ENCODE peak calls at places on chromosomes 3 and 15, in seven cellular contexts. One of them, this sample, is unnamed.

GRCh38 chr3:27657871-27658270 is 64.3 kb downstream of the EOMES start:
- DNase-seq in dorsolateral prefrontal cortex: no peak
- DNase-seq in activated gamma-delta T cell treated with Interleukin-2 at 50 U/mL for 16 hours: no peak
- DNase-seq in endothelial cell: no peak
- DNase-seq in NCI-H146: no peak
- DNase-seq in RWPE1: no peak
- DNase-seq in CD8-positive, alpha-beta T cell: no peak
- DNase-seq in this sample: peak; percentile 66

GRCh38 chr15:50685191-50685975 is 1.2 kb downstream of the TRPM7 start:
- DNase-seq in dorsolateral prefrontal cortex: no peak
- DNase-seq in activated gamma-delta T cell treated with Interleukin-2 at 50 U/mL for 16 hours: no peak
- DNase-seq in endothelial cell: no peak
- DNase-seq in NCI-H146: no peak
- DNase-seq in RWPE1: no peak
- DNase-seq in CD8-positive, alpha-beta T cell: no peak
- DNase-seq in this sample: no peak

GRCh38 chr3:12178091-12178820 is 19.5 kb upstream of the TIMP4 start:
- DNase-seq in dorsolateral prefrontal cortex: no peak
- DNase-seq in activated gamma-delta T cell treated with Interleukin-2 at 50 U/mL for 16 hours: no peak
- DNase-seq in endothelial cell: no peak
- DNase-seq in NCI-H146: no peak
- DNase-seq in RWPE1: no peak
- DNase-seq in CD8-positive, alpha-beta T cell: no peak
- DNase-seq in this sample: peak; percentile 52

GRCh38 chr3:27532931-27533607 is 48.9 kb upstream of the SLC4A7 start:
- DNase-seq in dorsolateral prefrontal cortex: no peak
- DNase-seq in activated gamma-delta T cell treated with Interleukin-2 at 50 U/mL for 16 hours: no peak
- DNase-seq in endothelial cell: no peak
- DNase-seq in NCI-H146: no peak
- DNase-seq in RWPE1: peak; percentile 19
- DNase-seq in CD8-positive, alpha-beta T cell: no peak
- DNase-seq in this sample: peak; percentile 92

GRCh38 chr15:50880651-50881114 is 27.8 kb upstream of the AP4E1 start:
- DNase-seq in dorsolateral prefrontal cortex: no peak
- DNase-seq in activated gamma-delta T cell treated with Interleukin-2 at 50 U/mL for 16 hours: no peak
- DNase-seq in endothelial cell: no peak
- DNase-seq in NCI-H146: no peak
- DNase-seq in RWPE1: no peak
- DNase-seq in CD8-positive, alpha-beta T cell: no peak
- DNase-seq in this sample: peak; percentile 74

GRCh38 chr15:99708563-99708962 is 24.7 kb downstream of the LYSMD4 start:
- DNase-seq in dorsolateral prefrontal cortex: no peak
- DNase-seq in activated gamma-delta T cell treated with Interleukin-2 at 50 U/mL for 16 hours: no peak
- DNase-seq in endothelial cell: no peak
- DNase-seq in NCI-H146: no peak
- DNase-seq in RWPE1: peak; percentile 86
- DNase-seq in CD8-positive, alpha-beta T cell: no peak
- DNase-seq in this sample: peak; percentile 94

GRCh38 chr3:171788546-171789351 is 21.5 kb downstream of the PLD1 start:
- DNase-seq in dorsolateral prefrontal cortex: no peak
- DNase-seq in activated gamma-delta T cell treated with Interleukin-2 at 50 U/mL for 16 hours: no peak
- DNase-seq in endothelial cell: no peak
- DNase-seq in NCI-H146: peak; percentile 34
- DNase-seq in RWPE1: peak; percentile 56
- DNase-seq in CD8-positive, alpha-beta T cell: no peak
- DNase-seq in this sample: peak; percentile 94

GRCh38 chr15:89483079-89483478 is 13.3 kb downstream of the RHCG start:
- DNase-seq in dorsolateral prefrontal cortex: no peak
- DNase-seq in activated gamma-delta T cell treated with Interleukin-2 at 50 U/mL for 16 hours: no peak
- DNase-seq in endothelial cell: no peak
- DNase-seq in NCI-H146: no peak
- DNase-seq in RWPE1: no peak
- DNase-seq in CD8-positive, alpha-beta T cell: no peak
- DNase-seq in this sample: no peak

GRCh38 chr15:48682949-48683651 is 37.6 kb upstream of the FBN1 start:
- DNase-seq in dorsolateral prefrontal cortex: no peak
- DNase-seq in activated gamma-delta T cell treated with Interleukin-2 at 50 U/mL for 16 hours: no peak
- DNase-seq in endothelial cell: no peak
- DNase-seq in NCI-H146: no peak
- DNase-seq in RWPE1: no peak
- DNase-seq in CD8-positive, alpha-beta T cell: no peak
- DNase-seq in this sample: peak; percentile 83

GRCh38 chr15:79380755-79381499 is 51.2 kb upstream of the MINAR1 start:
- DNase-seq in dorsolateral prefrontal cortex: peak; percentile 91
- DNase-seq in activated gamma-delta T cell treated with Interleukin-2 at 50 U/mL for 16 hours: peak; percentile 74
- DNase-seq in endothelial cell: peak; percentile 82
- DNase-seq in NCI-H146: peak; percentile 66
- DNase-seq in RWPE1: peak; percentile 58
- DNase-seq in CD8-positive, alpha-beta T cell: peak; percentile 71
- DNase-seq in this sample: peak; percentile 54

GRCh38 chr15:52109559-52110451 is 2.8 kb downstream of the BCL2L10 start:
- DNase-seq in dorsolateral prefrontal cortex: no peak
- DNase-seq in activated gamma-delta T cell treated with Interleukin-2 at 50 U/mL for 16 hours: no peak
- DNase-seq in endothelial cell: no peak
- DNase-seq in NCI-H146: no peak
- DNase-seq in RWPE1: no peak
- DNase-seq in CD8-positive, alpha-beta T cell: no peak
- DNase-seq in this sample: no peak

GRCh38 chr3:49531715-49532114 is 22.6 kb upstream of the BSN start:
- DNase-seq in dorsolateral prefrontal cortex: no peak
- DNase-seq in activated gamma-delta T cell treated with Interleukin-2 at 50 U/mL for 16 hours: no peak
- DNase-seq in endothelial cell: no peak
- DNase-seq in NCI-H146: no peak
- DNase-seq in RWPE1: no peak
- DNase-seq in CD8-positive, alpha-beta T cell: no peak
- DNase-seq in this sample: no peak

GRCh38 chr3:128321418-128321817 is 145.3 kb downstream of the DNAJB8 start:
- DNase-seq in dorsolateral prefrontal cortex: no peak
- DNase-seq in activated gamma-delta T cell treated with Interleukin-2 at 50 U/mL for 16 hours: no peak
- DNase-seq in endothelial cell: no peak
- DNase-seq in NCI-H146: no peak
- DNase-seq in RWPE1: no peak
- DNase-seq in CD8-positive, alpha-beta T cell: no peak
- DNase-seq in this sample: no peak

GRCh38 chr15:48644827-48645557 is 517 bp downstream of the FBN1 start:
- DNase-seq in dorsolateral prefrontal cortex: peak; percentile 59
- DNase-seq in activated gamma-delta T cell treated with Interleukin-2 at 50 U/mL for 16 hours: no peak
- DNase-seq in endothelial cell: peak; percentile 62
- DNase-seq in NCI-H146: peak; percentile 50
- DNase-seq in RWPE1: peak; percentile 43
- DNase-seq in CD8-positive, alpha-beta T cell: no peak
- DNase-seq in this sample: no peak

GRCh38 chr15:80777137-80777536 is 2.0 kb upstream of the CEMIP start:
- DNase-seq in dorsolateral prefrontal cortex: no peak
- DNase-seq in activated gamma-delta T cell treated with Interleukin-2 at 50 U/mL for 16 hours: no peak
- DNase-seq in endothelial cell: no peak
- DNase-seq in NCI-H146: no peak
- DNase-seq in RWPE1: peak; percentile 68
- DNase-seq in CD8-positive, alpha-beta T cell: no peak
- DNase-seq in this sample: peak; percentile 86

GRCh38 chr15:33716025-33716424 is 252.3 kb upstream of the CHRM5 start:
- DNase-seq in dorsolateral prefrontal cortex: no peak
- DNase-seq in activated gamma-delta T cell treated with Interleukin-2 at 50 U/mL for 16 hours: no peak
- DNase-seq in endothelial cell: no peak
- DNase-seq in NCI-H146: no peak
- DNase-seq in RWPE1: peak; percentile 34
- DNase-seq in CD8-positive, alpha-beta T cell: no peak
- DNase-seq in this sample: peak; percentile 95

GRCh38 chr3:156837130-156837529 is 11.0 kb downstream of the LEKR1 start:
- DNase-seq in dorsolateral prefrontal cortex: no peak
- DNase-seq in activated gamma-delta T cell treated with Interleukin-2 at 50 U/mL for 16 hours: no peak
- DNase-seq in endothelial cell: no peak
- DNase-seq in NCI-H146: no peak
- DNase-seq in RWPE1: peak; percentile 38
- DNase-seq in CD8-positive, alpha-beta T cell: no peak
- DNase-seq in this sample: peak; percentile 71

GRCh38 chr3:186570941-186571643 is 572 bp downstream of the DNAJB11 start:
- DNase-seq in dorsolateral prefrontal cortex: no peak
- DNase-seq in activated gamma-delta T cell treated with Interleukin-2 at 50 U/mL for 16 hours: no peak
- DNase-seq in endothelial cell: no peak
- DNase-seq in NCI-H146: peak; percentile 42
- DNase-seq in RWPE1: no peak
- DNase-seq in CD8-positive, alpha-beta T cell: no peak
- DNase-seq in this sample: no peak

GRCh38 chr3:45219694-45220093 is 6.4 kb downstream of the TMEM158 start:
- DNase-seq in dorsolateral prefrontal cortex: no peak
- DNase-seq in activated gamma-delta T cell treated with Interleukin-2 at 50 U/mL for 16 hours: no peak
- DNase-seq in endothelial cell: no peak
- DNase-seq in NCI-H146: no peak
- DNase-seq in RWPE1: no peak
- DNase-seq in CD8-positive, alpha-beta T cell: no peak
- DNase-seq in this sample: no peak

GRCh38 chr3:51657234-51657633 is 13.8 kb upstream of the TEX264 start:
- DNase-seq in dorsolateral prefrontal cortex: no peak
- DNase-seq in activated gamma-delta T cell treated with Interleukin-2 at 50 U/mL for 16 hours: no peak
- DNase-seq in endothelial cell: no peak
- DNase-seq in NCI-H146: no peak
- DNase-seq in RWPE1: no peak
- DNase-seq in CD8-positive, alpha-beta T cell: no peak
- DNase-seq in this sample: no peak

GRCh38 chr3:124885466-124886167 is 1.5 kb downstream of the ITGB5 start:
- DNase-seq in dorsolateral prefrontal cortex: no peak
- DNase-seq in activated gamma-delta T cell treated with Interleukin-2 at 50 U/mL for 16 hours: no peak
- DNase-seq in endothelial cell: no peak
- DNase-seq in NCI-H146: peak; percentile 11
- DNase-seq in RWPE1: no peak
- DNase-seq in CD8-positive, alpha-beta T cell: no peak
- DNase-seq in this sample: peak; percentile 17

GRCh38 chr3:43004282-43004681 is 25.2 kb downstream of the GASK1A start:
- DNase-seq in dorsolateral prefrontal cortex: no peak
- DNase-seq in activated gamma-delta T cell treated with Interleukin-2 at 50 U/mL for 16 hours: no peak
- DNase-seq in endothelial cell: no peak
- DNase-seq in NCI-H146: no peak
- DNase-seq in RWPE1: peak; percentile 46
- DNase-seq in CD8-positive, alpha-beta T cell: no peak
- DNase-seq in this sample: peak; percentile 46

GRCh38 chr15:75153084-75153483 is 48.6 kb upstream of the C15orf39 start:
- DNase-seq in dorsolateral prefrontal cortex: no peak
- DNase-seq in activated gamma-delta T cell treated with Interleukin-2 at 50 U/mL for 16 hours: no peak
- DNase-seq in endothelial cell: no peak
- DNase-seq in NCI-H146: no peak
- DNase-seq in RWPE1: peak; percentile 59
- DNase-seq in CD8-positive, alpha-beta T cell: no peak
- DNase-seq in this sample: peak; percentile 15

GRCh38 chr15:48040166-48040817 is 80.5 kb upstream of the SLC24A5 start:
- DNase-seq in dorsolateral prefrontal cortex: no peak
- DNase-seq in activated gamma-delta T cell treated with Interleukin-2 at 50 U/mL for 16 hours: no peak
- DNase-seq in endothelial cell: no peak
- DNase-seq in NCI-H146: no peak
- DNase-seq in RWPE1: peak; percentile 72
- DNase-seq in CD8-positive, alpha-beta T cell: no peak
- DNase-seq in this sample: peak; percentile 54

GRCh38 chr3:178385280-178385952 is 150.8 kb upstream of the KCNMB2 start:
- DNase-seq in dorsolateral prefrontal cortex: peak; percentile 34
- DNase-seq in activated gamma-delta T cell treated with Interleukin-2 at 50 U/mL for 16 hours: no peak
- DNase-seq in endothelial cell: peak; percentile 46
- DNase-seq in NCI-H146: peak; percentile 62
- DNase-seq in RWPE1: peak; percentile 27
- DNase-seq in CD8-positive, alpha-beta T cell: no peak
- DNase-seq in this sample: peak; percentile 36

GRCh38 chr3:40714771-40715170 is 190.0 kb downstream of the ZNF621 start:
- DNase-seq in dorsolateral prefrontal cortex: no peak
- DNase-seq in activated gamma-delta T cell treated with Interleukin-2 at 50 U/mL for 16 hours: no peak
- DNase-seq in endothelial cell: no peak
- DNase-seq in NCI-H146: no peak
- DNase-seq in RWPE1: no peak
- DNase-seq in CD8-positive, alpha-beta T cell: no peak
- DNase-seq in this sample: peak; percentile 78

GRCh38 chr3:150925751-150926201 is 20.5 kb upstream of the MINDY4B start:
- DNase-seq in dorsolateral prefrontal cortex: no peak
- DNase-seq in activated gamma-delta T cell treated with Interleukin-2 at 50 U/mL for 16 hours: peak; percentile 33
- DNase-seq in endothelial cell: peak; percentile 68
- DNase-seq in NCI-H146: peak; percentile 93
- DNase-seq in RWPE1: peak; percentile 60
- DNase-seq in CD8-positive, alpha-beta T cell: peak; percentile 46
- DNase-seq in this sample: peak; percentile 41

GRCh38 chr15:73924258-73924921 is 1.9 kb upstream of the LOXL1 start:
- DNase-seq in dorsolateral prefrontal cortex: no peak
- DNase-seq in activated gamma-delta T cell treated with Interleukin-2 at 50 U/mL for 16 hours: no peak
- DNase-seq in endothelial cell: no peak
- DNase-seq in NCI-H146: peak; percentile 15
- DNase-seq in RWPE1: peak; percentile 83
- DNase-seq in CD8-positive, alpha-beta T cell: no peak
- DNase-seq in this sample: peak; percentile 75

GRCh38 chr3:5295191-5295690 is 107.7 kb downstream of the EDEM1 start:
- DNase-seq in dorsolateral prefrontal cortex: no peak
- DNase-seq in activated gamma-delta T cell treated with Interleukin-2 at 50 U/mL for 16 hours: no peak
- DNase-seq in endothelial cell: no peak
- DNase-seq in NCI-H146: no peak
- DNase-seq in RWPE1: no peak
- DNase-seq in CD8-positive, alpha-beta T cell: no peak
- DNase-seq in this sample: no peak